ENCODE peak calls at places on chromosomes 11 and 22, in four cellular contexts. P is IMR-90, O is K562, N is GM12878. T is an unnamed sample.

GRCh38 chr11:62689421-62690183 is at the start of gene LRRN4CL:
- DNase-seq in N (no peak), P (peak), O (no peak), T (no peak)

GRCh38 chr11:3169235-3169951 is 4.3 kb upstream of the OSBPL5 start:
- DNase-seq in P (peak), N (no peak), O (peak), T (peak)

GRCh38 chr22:20972933-20973577 is 6.0 kb downstream of the AIFM3 start:
- DNase-seq in P (no peak), N (no peak), O (no peak), T (no peak)

GRCh38 chr22:43783777-43784176 is 28.3 kb downstream of the EFCAB6 start:
- DNase-seq in N (no peak), O (no peak), P (no peak), T (no peak)

GRCh38 chr11:86069408-86070086 is 663 bp upstream of the PICALM start:
- DNase-seq in P (peak), O (peak), N (peak), T (peak)

GRCh38 chr11:72293910-72294533 is 50.0 kb upstream of the PHOX2A start:
- DNase-seq in N (no peak), P (no peak), O (no peak), T (no peak)

GRCh38 chr11:2387266-2387982 is 10.3 kb downstream of the CD81 start:
- DNase-seq in N (no peak), O (no peak), P (peak), T (no peak)

GRCh38 chr22:40176921-40177737 is 596 bp upstream of the TNRC6B start:
- DNase-seq in N (peak), P (peak), O (peak), T (peak)

GRCh38 chr11:85718126-85718943 is 32.3 kb upstream of the CCDC89 start:
- DNase-seq in O (no peak), P (peak), N (no peak), T (no peak)

DNA sequence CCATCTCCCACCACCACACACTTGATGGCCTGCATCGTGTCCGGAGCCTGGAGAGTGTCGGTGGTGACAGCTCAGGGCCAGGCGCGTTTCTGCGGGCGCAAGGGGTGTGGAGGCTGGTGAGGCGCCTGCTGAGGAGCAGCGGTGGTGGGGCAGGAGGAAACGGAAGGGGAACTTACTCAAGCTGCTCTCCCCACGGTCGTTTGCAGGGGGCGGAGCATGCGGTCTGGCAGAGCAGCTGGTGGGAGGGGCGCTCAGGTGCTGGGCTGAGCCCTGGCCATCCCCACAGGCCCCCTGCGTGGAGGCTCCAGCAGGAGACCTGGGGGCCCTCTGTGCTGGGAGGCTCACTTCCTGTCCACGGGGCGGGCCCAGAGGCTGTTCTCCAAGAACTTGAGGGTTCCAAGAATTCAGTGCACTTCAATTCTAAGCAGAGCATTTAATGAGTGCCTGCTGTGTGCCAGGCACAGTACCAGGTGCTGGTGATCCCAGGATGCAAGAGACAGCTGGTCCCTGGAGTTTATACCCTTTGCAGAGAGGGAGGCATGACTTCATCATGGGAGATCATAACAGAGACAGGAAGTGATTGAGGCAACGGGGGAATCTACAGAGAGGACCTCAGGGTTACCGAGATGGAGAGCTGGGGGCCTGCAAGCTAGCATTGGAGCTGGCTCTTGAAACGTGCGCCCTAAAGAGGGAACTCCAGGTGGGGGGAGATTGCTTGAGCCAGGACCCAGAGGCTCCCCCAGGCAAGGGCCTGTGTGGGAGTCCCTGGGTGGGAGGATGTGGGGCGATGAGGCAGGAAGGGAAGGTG is at the start of gene RAC2:
- DNase-seq in N (no peak), O (peak), P (peak), T (peak)
- TF ChIP-seq FOS in N (no peak), O (no peak), P (no peak), T (peak)

GRCh38 chr22:35367331-35367886 is 13.5 kb upstream of the HMOX1 start:
- DNase-seq in N (peak), P (no peak), O (no peak), T (no peak)
- TF ChIP-seq FOS in N (no peak), P (no peak), O (no peak), T (no peak)

GRCh38 chr11:108698844-108699642 is 34.2 kb downstream of the DDX10 start:
- DNase-seq in N (peak), O (no peak), P (no peak), T (no peak)

GRCh38 chr11:108703916-108704315 is 39.0 kb downstream of the DDX10 start:
- DNase-seq in O (no peak), N (no peak), P (no peak), T (no peak)

GRCh38 chr11:108693852-108694251 is 29.0 kb downstream of the DDX10 start:
- DNase-seq in N (no peak), P (peak), O (peak), T (peak)

DNA sequence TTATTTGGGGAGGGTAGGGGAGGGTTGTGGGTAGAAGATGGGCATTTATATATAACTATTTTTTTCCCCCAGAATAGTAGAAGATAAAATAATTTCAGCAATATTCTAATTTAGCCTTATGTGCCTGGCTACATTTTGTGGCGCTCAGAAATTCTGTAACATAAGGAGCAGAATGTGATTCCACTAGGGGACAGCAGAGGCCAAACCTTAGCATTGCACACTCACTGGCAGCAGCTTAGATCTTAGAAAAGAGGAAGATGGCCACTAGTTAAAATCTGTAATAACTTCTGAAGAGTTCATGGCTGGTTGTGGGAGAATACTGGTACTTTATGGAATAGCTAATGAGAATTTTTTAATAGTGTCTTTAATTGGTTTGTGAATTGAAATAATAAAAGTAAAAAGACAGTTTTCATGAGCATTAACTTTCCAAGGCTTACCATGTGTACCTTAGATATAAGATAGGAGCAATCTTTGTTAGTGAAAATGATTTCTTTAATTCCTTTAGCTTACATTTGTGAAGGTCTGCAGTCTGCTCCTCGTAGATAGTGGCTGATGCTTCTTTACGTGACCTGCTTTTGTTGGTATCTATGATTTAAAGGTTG is 33.1 kb downstream of the DDX10 start:
- DNase-seq in P (peak), O (peak), N (peak), T (peak)
- TF ChIP-seq FOS in P (no peak), O (no peak), N (no peak), T (no peak)

GRCh38 chr11:811446-812245 is 1.9 kb downstream of the RPLP2 start:
- DNase-seq in N (no peak), P (no peak), O (no peak), T (no peak)

GRCh38 chr11:812390-812789 is 2.6 kb downstream of the RPLP2 start:
- DNase-seq in P (no peak), N (no peak), O (no peak), T (no peak)

GRCh38 chr11:809287-810039 is at the start of gene RPLP2:
- DNase-seq in O (peak), N (peak), P (peak), T (peak)

GRCh38 chr11:810040-810567 is 337 bp downstream of the RPLP2 start:
- DNase-seq in N (no peak), O (no peak), P (no peak), T (no peak)

GRCh38 chr11:808427-809286 is 1.1 kb upstream of the RPLP2 start:
- DNase-seq in P (no peak), N (no peak), O (peak), T (no peak)
- TF ChIP-seq FOS in P (no peak), N (no peak), O (no peak), T (no peak)

DNA sequence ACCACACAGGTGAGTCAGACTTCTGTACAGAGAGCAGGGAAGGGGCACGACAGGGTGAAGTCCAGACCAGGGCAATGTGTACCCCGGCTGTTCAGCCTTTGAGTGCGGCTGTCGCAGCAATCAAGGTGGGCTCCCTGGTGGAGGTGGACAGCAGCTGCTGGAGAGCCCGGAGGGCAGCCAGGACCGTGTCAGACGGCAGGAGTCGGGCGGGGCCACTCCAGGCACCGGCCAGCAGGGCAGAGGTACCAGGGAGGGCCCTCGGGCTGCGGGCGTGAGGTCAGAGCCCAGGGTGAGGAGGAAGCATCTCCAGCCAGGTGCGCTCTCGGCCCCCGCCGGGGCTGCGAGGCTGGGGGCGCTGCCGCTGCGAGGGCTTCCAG is 802 bp upstream of the PIM3 start:
- DNase-seq in N (no peak), O (no peak), P (no peak), T (no peak)
- TF ChIP-seq FOS in N (no peak), O (no peak), P (no peak), T (no peak)

GRCh38 chr11:66970808-66971442 is 4.2 kb upstream of the C11orf86 start:
- DNase-seq in O (no peak), N (no peak), P (peak), T (peak)
- TF ChIP-seq FOS in O (peak), N (no peak), P (peak), T (peak)

GRCh38 chr11:126925321-126926093 is 75.1 kb downstream of the KIRREL3 start:
- DNase-seq in N (no peak), P (peak), O (no peak), T (no peak)

GRCh38 chr11:126929186-126930085 is 71.1 kb downstream of the KIRREL3 start:
- DNase-seq in N (no peak), P (peak), O (no peak), T (no peak)

GRCh38 chr11:126930100-126930841 is 70.3 kb downstream of the KIRREL3 start:
- DNase-seq in P (no peak), N (no peak), O (no peak), T (no peak)

GRCh38 chr11:126926376-126926791 is 74.2 kb downstream of the KIRREL3 start:
- DNase-seq in O (no peak), N (no peak), P (peak), T (no peak)

DNA sequence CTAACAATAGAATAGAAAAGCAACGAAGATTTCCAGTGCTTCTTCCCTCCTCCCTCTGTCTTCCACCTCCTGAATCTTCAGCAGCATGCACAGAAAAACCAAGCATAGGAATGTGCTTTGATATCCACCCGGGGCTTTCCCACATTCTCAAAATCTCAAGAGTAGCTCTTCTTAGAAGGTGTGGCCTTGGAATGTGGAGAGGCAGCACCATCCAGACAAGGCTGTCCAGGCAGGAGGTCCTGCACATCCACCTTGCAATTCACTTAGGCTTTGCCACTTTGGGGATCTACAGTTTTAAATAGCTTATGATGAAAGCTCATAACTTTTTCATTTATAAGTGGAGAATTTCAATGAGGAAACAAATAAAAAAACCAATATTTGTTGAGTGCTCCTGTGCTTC is 72.9 kb downstream of the KIRREL3 start:
- DNase-seq in N (no peak), O (no peak), P (peak), T (no peak)
- TF ChIP-seq FOS in N (no peak), O (no peak), P (no peak), T (no peak)

GRCh38 chr11:58597749-58598148 is 18.9 kb downstream of the ZFP91 start:
- DNase-seq in P (no peak), O (no peak), N (no peak), T (no peak)
- TF ChIP-seq FOS in P (no peak), O (no peak), N (no peak), T (no peak)

T was measured in endothelial cell of umbilical vein.